ENCODE peak calls at places on chromosomes 12 and 14, in four cellular contexts. H is DMS79, Y is neuronal stem cell, E is RCC 7860. O is an unnamed sample.

GRCh38 chr12:22588817-22589216 is 36.2 kb upstream of the ETNK1 start:
- DNase-seq in H (no peak), E (no peak), Y (no peak), O (no peak)

GRCh38 chr12:25590021-25590721 is 37.1 kb upstream of the LMNTD1 start:
- DNase-seq in E (no peak), Y (no peak), H (no peak), O (no peak)

GRCh38 chr14:35352274-35353233 is 52.0 kb downstream of the NFKBIA start:
- DNase-seq in H (no peak), E (no peak), Y (no peak), O (no peak)

GRCh38 chr12:95096852-95097251 is 23.4 kb upstream of the NR2C1 start:
- DNase-seq in Y (no peak), H (no peak), E (peak), O (no peak)

GRCh38 chr14:81247271-81247766 is 26.6 kb upstream of the GTF2A1 start:
- DNase-seq in H (no peak), E (no peak), Y (no peak), O (no peak)

GRCh38 chr12:124888203-124888602 is 24.5 kb upstream of the SCARB1 start:
- DNase-seq in H (no peak), Y (no peak), E (no peak), O (no peak)

GRCh38 chr12:106189341-106189740 is 50.6 kb upstream of the NUAK1 start:
- DNase-seq in E (no peak), Y (peak), H (no peak), O (no peak)

GRCh38 chr12:68420225-68421008 is 88.3 kb upstream of the MDM1 start:
- DNase-seq in E (no peak), Y (no peak), H (no peak), O (no peak)

GRCh38 chr12:124100572-124101178 is 127.7 kb downstream of the ZNF664 start:
- DNase-seq in E (no peak), H (no peak), Y (no peak), O (no peak)

GRCh38 chr12:96502477-96502876 is 13.1 kb downstream of the CFAP54 start:
- DNase-seq in H (no peak), E (no peak), Y (no peak), O (no peak)

GRCh38 chr12:50598321-50598862 is 93.6 kb downstream of the DIP2B start:
- DNase-seq in Y (no peak), E (no peak), H (no peak), O (no peak)

GRCh38 chr12:132507656-132508055 is 17.7 kb downstream of the FBRSL1 start:
- DNase-seq in Y (no peak), E (no peak), H (no peak), O (no peak)

GRCh38 chr14:60646202-60646886 is 2.9 kb downstream of the SIX1 start:
- DNase-seq in H (peak), Y (peak), E (no peak), O (peak)

GRCh38 chr12:127194176-127194575 is 1072.8 kb upstream of the TMEM132C start:
- DNase-seq in H (no peak), E (no peak), Y (no peak), O (no peak)

GRCh38 chr12:91127751-91128150 is 16.5 kb upstream of the LUM start:
- DNase-seq in E (peak), Y (no peak), H (no peak), O (no peak)

GRCh38 chr12:55636853-55637252 is at the start of gene OR10P1:
- DNase-seq in E (no peak), H (no peak), Y (no peak), O (no peak)

GRCh38 chr12:57090924-57091632 is 2.2 kb downstream of the NAB2 start:
- DNase-seq in H (no peak), E (no peak), Y (no peak), O (no peak)

GRCh38 chr14:95291859-95292542 is 27.7 kb downstream of the CLMN start:
- DNase-seq in E (peak), H (no peak), Y (no peak), O (no peak)

GRCh38 chr14:65792208-65792905 is 379.8 kb downstream of the FUT8 start:
- DNase-seq in E (peak), H (no peak), Y (no peak), O (no peak)

GRCh38 chr12:60935981-60936761 is 1324.0 kb upstream of the USP15 start:
- DNase-seq in H (no peak), Y (no peak), E (no peak), O (no peak)

GRCh38 chr14:37969511-37969979 is 238.2 kb upstream of the SSTR1 start:
- DNase-seq in Y (no peak), E (no peak), H (no peak), O (no peak)

GRCh38 chr14:95340201-95340697 is 20.5 kb upstream of the CLMN start:
- DNase-seq in H (no peak), Y (no peak), E (no peak), O (no peak)

GRCh38 chr12:81125691-81126090 is 47.8 kb downstream of the ACSS3 start:
- DNase-seq in H (no peak), E (no peak), Y (no peak), O (no peak)

GRCh38 chr12:9331218-9331626 is 123.0 kb upstream of the PZP start:
- DNase-seq in H (no peak), E (peak), Y (peak), O (no peak)

GRCh38 chr12:89250648-89251047 is 101.7 kb downstream of the DUSP6 start:
- DNase-seq in H (no peak), E (no peak), Y (no peak), O (no peak)

GRCh38 chr12:15669256-15669948 is 119.8 kb downstream of the EPS8 start:
- DNase-seq in Y (no peak), H (no peak), E (no peak), O (no peak)

GRCh38 chr12:121753844-121754264 is 39.6 kb downstream of the RHOF start:
- DNase-seq in E (no peak), H (no peak), Y (no peak), O (no peak)

O was measured in NCI-H187 treated with DMSO at 0.1 percent for 48 hours.